ENCODE peak calls at places on chromosomes 1 and 21, in nine cellular contexts. X is H9, Z is tibial nerve, U is neural crest cell, A is dorsolateral prefrontal cortex, Y is heart right ventricle, F is activated B cell treated with CpG ODN at 0.5 μM for 24 hours, L is thoracic aorta, Q is progenitor cell of endocrine pancreas. M is an unnamed sample.

GRCh38 chr1:83922431-83922830 is 76.5 kb downstream of the TTLL7 start:
- DNase-seq in X (no peak), Z (no peak), U (no peak), A (no peak), Y (no peak), F (no peak), L (no peak), Q (no peak), M (no peak)

GRCh38 chr1:30672661-30673060 is 50.7 kb downstream of the MATN1 start:
- DNase-seq in X (no peak), Z (no peak), U (no peak), A (no peak), Y (no peak), F (no peak), L (no peak), Q (no peak), M (no peak)

GRCh38 chr21:34018910-34019309 is 54.5 kb upstream of the MRPS6 start:
- DNase-seq in X (no peak), Z (no peak), U (no peak), A (no peak), Y (no peak), F (no peak), L (no peak), Q (no peak), M (no peak)

GRCh38 chr1:176073524-176074157 is 133.4 kb downstream of the COP1 start:
- DNase-seq in X (no peak), Z (no peak), U (peak; percentile 54), A (no peak), Y (no peak), F (no peak), L (peak; percentile 11), Q (no peak), M (peak; percentile 64)

GRCh38 chr1:118246646-118247045 is 61.6 kb upstream of the SPAG17 start:
- DNase-seq in X (no peak), Z (no peak), U (no peak), A (no peak), Y (no peak), F (no peak), L (no peak), Q (no peak), M (no peak)

GRCh38 chr1:233668146-233668724 is 54.3 kb downstream of the KCNK1 start:
- DNase-seq in X (no peak), Z (no peak), U (no peak), A (no peak), Y (no peak), F (no peak), L (no peak), Q (no peak), M (no peak)

GRCh38 chr1:227320476-227320875 is 2.2 kb upstream of the CDC42BPA start:
- DNase-seq in X (no peak), Z (no peak), U (no peak), A (no peak), Y (no peak), F (no peak), L (no peak), Q (no peak), M (no peak)

GRCh38 chr1:228352677-228353481 is 53.8 kb downstream of the TRIM11 start:
- DNase-seq in X (no peak), Z (no peak), U (no peak), A (no peak), Y (peak; percentile 11), F (no peak), L (no peak), Q (no peak), M (peak; percentile 1)

GRCh38 chr1:50023292-50024159 is at the start of gene AGBL4:
- DNase-seq in X (peak; percentile 64), Z (no peak), U (no peak), A (peak; percentile 71), Y (peak; percentile 64), F (no peak), L (no peak), Q (peak; percentile 31), M (peak; percentile 81)

GRCh38 chr1:100438375-100438774 is 86.1 kb downstream of the CDC14A start:
- DNase-seq in X (no peak), Z (no peak), U (no peak), A (no peak), Y (no peak), F (no peak), L (no peak), Q (no peak), M (no peak)

GRCh38 chr1:208728815-208729214 is 484.6 kb upstream of the PLXNA2 start:
- DNase-seq in X (no peak), Z (no peak), U (no peak), A (no peak), Y (no peak), F (no peak), L (no peak), Q (no peak), M (no peak)

GRCh38 chr1:228107636-228108035 is 1.5 kb downstream of the MRPL55 start:
- DNase-seq in X (no peak), Z (no peak), U (no peak), A (no peak), Y (peak; percentile 17), F (no peak), L (no peak), Q (no peak), M (peak; percentile 33)

GRCh38 chr1:12486401-12487005 is 131.5 kb downstream of the DHRS3 start:
- DNase-seq in X (no peak), Z (peak; percentile 50), U (no peak), A (no peak), Y (peak; percentile 64), F (no peak), L (no peak), Q (no peak), M (peak; percentile 44)

GRCh38 chr1:101164776-101165175 is 72.0 kb upstream of the S1PR1 start:
- DNase-seq in X (no peak), Z (no peak), U (no peak), A (no peak), Y (no peak), F (no peak), L (no peak), Q (no peak), M (no peak)

DNA sequence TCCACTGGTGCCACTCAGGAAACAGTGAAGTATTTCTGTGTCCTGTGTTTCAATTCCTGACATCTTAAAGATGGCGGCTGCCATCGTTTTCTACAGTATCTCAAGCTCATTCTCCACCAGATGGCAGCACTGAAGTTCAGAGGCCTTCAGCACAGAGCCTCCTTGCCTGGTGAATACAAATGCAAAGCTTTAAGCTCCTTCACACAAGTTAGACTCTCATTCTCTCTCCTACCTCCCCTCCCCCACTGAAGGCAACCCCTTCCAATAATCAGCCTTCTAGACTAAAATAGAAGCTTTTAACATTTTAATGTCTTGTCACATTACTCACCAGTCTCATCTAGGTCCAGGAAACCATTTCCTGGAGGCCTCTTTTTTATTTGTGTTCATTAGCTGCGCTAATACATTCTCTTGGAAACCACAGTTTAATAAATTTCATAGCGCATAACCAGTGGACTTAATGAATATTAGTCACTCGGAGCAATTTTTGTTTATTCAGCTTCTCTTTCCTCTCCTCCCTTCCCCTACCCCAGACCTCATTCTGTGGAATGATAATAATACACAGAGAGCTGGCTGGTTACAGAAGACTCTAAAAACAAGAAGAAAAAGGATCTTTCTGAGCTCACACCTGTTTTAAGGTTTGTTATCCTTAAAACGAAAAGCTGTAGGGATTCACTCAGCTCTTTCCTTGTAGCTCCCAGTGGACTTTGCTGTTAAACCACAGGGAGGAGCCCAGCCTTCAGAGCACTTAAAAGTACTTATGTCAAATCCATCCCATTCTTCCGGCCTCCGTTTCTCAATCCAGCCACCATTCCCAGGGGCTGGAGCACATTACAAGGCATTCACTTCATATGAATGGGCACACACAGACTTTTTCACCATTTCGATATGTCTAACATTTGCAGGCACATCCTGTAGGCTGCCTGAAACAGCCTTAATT is 384.9 kb downstream of the HLX start:
- DNase-seq in X (peak; percentile 73), Z (peak; percentile 33), U (peak; percentile 57), A (no peak), Y (no peak), F (no peak), L (peak; percentile 38), Q (no peak), M (peak; percentile 86)
- TF ChIP-seq CTCF in X (peak; percentile 74), Z (peak; percentile 45), U (peak; percentile 66), A (peak; percentile 76), Y (peak; percentile 24), F (no peak), L (peak; percentile 59), Q (peak; percentile 37), M (peak; percentile 59)

GRCh38 chr1:68051475-68051874 is 1.0 kb upstream of the DIRAS3 start:
- DNase-seq in X (peak; percentile 79), Z (no peak), U (peak; percentile 24), A (no peak), Y (peak; percentile 45), F (no peak), L (no peak), Q (no peak), M (peak; percentile 74)
- TF ChIP-seq CTCF in X (peak; percentile 50), Z (peak; percentile 14), U (peak; percentile 54), A (no peak), Y (no peak), F (no peak), L (peak; percentile 40), Q (peak; percentile 44), M (no peak)

GRCh38 chr21:44509539-44509938 is 30.5 kb downstream of the KRTAP10-1 start:
- DNase-seq in X (no peak), Z (no peak), U (no peak), A (no peak), Y (peak; percentile 82), F (no peak), L (no peak), Q (no peak), M (no peak)
- TF ChIP-seq CTCF in X (no peak), Z (no peak), U (no peak), A (peak; percentile 25), Y (peak; percentile 17), F (no peak), L (no peak), Q (no peak), M (no peak)

GRCh38 chr1:174998569-174999215 is 1.1 kb upstream of the CACYBP start:
- DNase-seq in X (peak; percentile 46), Z (no peak), U (peak; percentile 5), A (no peak), Y (no peak), F (no peak), L (no peak), Q (peak; percentile 11), M (peak; percentile 36)
- TF ChIP-seq CTCF in X (peak; percentile 87), Z (peak; percentile 64), U (peak; percentile 96), A (peak; percentile 84), Y (peak; percentile 47), F (peak; percentile 50), L (peak; percentile 78), Q (peak; percentile 87), M (peak; percentile 69)

GRCh38 chr1:220217383-220217988 is 54.8 kb downstream of the RAB3GAP2 start:
- DNase-seq in X (no peak), Z (no peak), U (no peak), A (no peak), Y (no peak), F (no peak), L (no peak), Q (no peak), M (no peak)
- TF ChIP-seq CTCF in X (peak; percentile 69), Z (no peak), U (peak; percentile 57), A (no peak), Y (no peak), F (no peak), L (no peak), Q (peak; percentile 49), M (peak; percentile 14)

M was measured in adrenal gland.